ENCODE peak calls at places on chromosomes 1 and 21, in four cellular contexts. L is tibial nerve, G is heart right ventricle, P is heart left ventricle. M is an unnamed sample.

GRCh38 chr1:11253226-11253625 is 9.1 kb downstream of the MTOR start:
- DNase-seq in L (no peak), G (no peak), P (no peak), M (no peak)

GRCh38 chr1:190452272-190452848 is 25.3 kb downstream of the BRINP3 start:
- DNase-seq in L (no peak), G (no peak), P (no peak), M (no peak)

GRCh38 chr21:17576080-17576835 is 36.4 kb downstream of the BTG3 start:
- DNase-seq in L (no peak), G (no peak), P (no peak), M (no peak)

GRCh38 chr21:36079010-36079649 is 9.3 kb downstream of the CBR1 start:
- DNase-seq in L (peak), G (no peak), P (no peak), M (no peak)

GRCh38 chr1:184664042-184664659 is 90.5 kb downstream of the EDEM3 start:
- DNase-seq in L (peak), G (peak), P (peak), M (peak)

GRCh38 chr21:40049959-40050290 is 182.7 kb downstream of the PCP4 start:
- DNase-seq in L (no peak), G (no peak), P (no peak), M (no peak)

GRCh38 chr1:221611930-221612777 is 129.7 kb downstream of the DUSP10 start:
- DNase-seq in L (peak), G (peak), P (peak), M (peak)

GRCh38 chr1:10897981-10898728 is 101.7 kb upstream of the CASZ1 start:
- DNase-seq in L (no peak), G (no peak), P (peak), M (no peak)

GRCh38 chr1:15453773-15454172 is 2.8 kb upstream of the CELA2A start:
- DNase-seq in L (no peak), G (no peak), P (no peak), M (no peak)

GRCh38 chr1:215992620-215993019 is 425.5 kb downstream of the KCTD3 start:
- DNase-seq in L (no peak), G (no peak), P (no peak), M (no peak)

GRCh38 chr1:23484253-23485001 is 448 bp upstream of the ASAP3 start:
- DNase-seq in L (peak), G (peak), P (peak), M (peak)

GRCh38 chr21:37237764-37238163 is 29.4 kb downstream of the VPS26C start:
- DNase-seq in L (no peak), G (no peak), P (no peak), M (no peak)

GRCh38 chr1:170732262-170732595 is 68.3 kb downstream of the PRRX1 start:
- DNase-seq in L (no peak), G (no peak), P (no peak), M (no peak)

GRCh38 chr1:35192056-35192852 is 691 bp downstream of the SFPQ start:
- DNase-seq in L (peak), G (peak), P (peak), M (peak)

GRCh38 chr21:36021251-36021837 is 39.0 kb downstream of the SETD4 start:
- DNase-seq in L (no peak), G (no peak), P (no peak), M (no peak)

GRCh38 chr1:212232020-212232570 is 53.1 kb upstream of the PPP2R5A start:
- DNase-seq in L (no peak), G (no peak), P (no peak), M (no peak)

GRCh38 chr1:96580920-96581319 is 140.7 kb upstream of the PTBP2 start:
- DNase-seq in L (no peak), G (no peak), P (no peak), M (no peak)

GRCh38 chr1:208036918-208037567 is 126.1 kb upstream of the CD34 start:
- DNase-seq in L (no peak), G (no peak), P (no peak), M (no peak)

GRCh38 chr1:18109756-18110597 is 2.4 kb downstream of the IGSF21 start:
- DNase-seq in L (peak), G (peak), P (peak), M (peak)

GRCh38 chr1:209985002-209985401 is 47.0 kb downstream of the SYT14 start:
- DNase-seq in L (no peak), G (no peak), P (no peak), M (no peak)

GRCh38 chr1:92479587-92479986 is 7.1 kb downstream of the GFI1 start:
- DNase-seq in L (no peak), G (no peak), P (no peak), M (no peak)

GRCh38 chr1:189269011-189269410 is 1208.7 kb downstream of the BRINP3 start:
- DNase-seq in L (no peak), G (no peak), P (no peak), M (no peak)

GRCh38 chr1:197917813-197918646 is 858 bp downstream of the LHX9 start:
- DNase-seq in L (no peak), G (no peak), P (no peak), M (no peak)

GRCh38 chr1:25641931-25642611 is 25.5 kb downstream of the MAN1C1 start:
- DNase-seq in L (peak), G (no peak), P (no peak), M (peak)

GRCh38 chr1:27536004-27536757 is 46.2 kb upstream of the WASF2 start:
- DNase-seq in L (no peak), G (no peak), P (no peak), M (no peak)

GRCh38 chr1:203807211-203807610 is 11.8 kb downstream of the ZBED6 start:
- DNase-seq in L (no peak), G (no peak), P (no peak), M (peak)
- TF ChIP-seq CTCF in L (no peak), G (no peak), P (no peak), M (no peak)

DNA sequence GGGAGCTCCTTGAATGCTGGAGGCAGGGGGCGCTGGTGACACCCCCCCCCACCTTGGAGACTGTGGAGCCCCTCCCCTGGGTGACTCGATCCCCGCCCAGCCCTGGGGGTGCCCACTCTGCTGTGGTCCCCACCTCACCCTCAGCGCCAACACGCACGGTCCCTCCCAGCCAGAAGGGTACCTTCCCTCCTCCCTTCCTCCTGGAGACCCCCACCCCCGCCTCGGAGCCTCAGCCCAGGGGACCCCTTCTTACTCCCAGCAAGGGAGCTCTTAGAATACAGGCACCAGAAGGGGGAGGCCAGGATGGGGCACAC is 5.6 kb downstream of the PLEKHG5 start:
- DNase-seq in L (no peak), G (no peak), P (no peak), M (no peak)
- TF ChIP-seq CTCF in L (no peak), G (no peak), P (no peak), M (no peak)

GRCh38 chr1:203055166-203055799 is 29.0 kb downstream of the PPFIA4 start:
- DNase-seq in L (no peak), G (no peak), P (no peak), M (no peak)

GRCh38 chr1:203055983-203056382 is 29.7 kb downstream of the PPFIA4 start:
- DNase-seq in L (no peak), G (no peak), P (no peak), M (no peak)

GRCh38 chr1:203057831-203058673 is 27.8 kb downstream of the MYOG start:
- DNase-seq in L (no peak), G (no peak), P (no peak), M (no peak)

GRCh38 chr1:203058674-203058931 is 27.2 kb downstream of the MYOG start:
- DNase-seq in L (no peak), G (no peak), P (no peak), M (no peak)

DNA sequence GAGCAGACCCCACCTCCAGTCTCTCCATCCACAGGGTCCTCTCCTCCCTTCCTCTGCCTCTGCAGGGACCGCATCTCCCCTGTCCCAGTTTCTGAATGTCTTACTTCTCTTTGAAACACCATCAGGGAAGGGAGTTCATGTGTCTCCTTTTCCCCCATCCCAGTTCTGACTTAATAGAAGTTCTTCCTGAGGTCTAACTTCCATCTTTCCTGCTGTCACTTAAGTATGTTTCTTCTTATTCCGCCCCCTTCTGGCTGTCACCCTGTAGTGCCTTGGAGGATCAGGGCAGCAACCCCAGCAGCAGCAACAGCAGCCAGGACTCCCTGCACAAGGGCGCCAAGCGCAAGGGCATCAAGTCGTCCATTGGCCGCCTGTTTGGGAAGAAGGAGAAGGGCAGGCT is 29.3 kb downstream of the MYOG start:
- DNase-seq in L (no peak), G (no peak), P (no peak), M (no peak)
- TF ChIP-seq CTCF in L (no peak), G (no peak), P (no peak), M (no peak)

DNA sequence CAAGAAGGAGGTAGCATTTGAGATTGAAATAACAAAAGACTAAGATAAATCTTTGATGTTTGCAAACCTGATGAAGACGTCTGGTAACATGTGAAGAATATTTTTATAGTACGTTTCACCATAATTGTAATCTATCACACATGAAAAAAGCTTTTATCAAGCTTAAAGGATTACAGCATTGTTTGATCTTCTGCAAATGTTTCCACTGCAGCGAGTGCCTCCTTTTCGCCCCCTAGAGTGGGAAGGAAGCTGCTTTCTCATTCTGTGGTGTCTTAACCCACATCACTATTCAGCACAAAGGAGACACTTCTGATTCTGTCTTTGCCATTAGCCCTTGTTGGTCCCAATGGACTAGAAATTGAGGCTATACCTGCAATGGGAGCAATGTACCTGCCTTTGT is 46.0 kb upstream of the IL12RB2 start:
- DNase-seq in L (no peak), G (no peak), P (no peak), M (no peak)
- TF ChIP-seq CTCF in L (no peak), G (no peak), P (no peak), M (no peak)

GRCh38 chr1:43156026-43156425 is 16.1 kb downstream of the EBNA1BP2 start:
- DNase-seq in L (no peak), G (no peak), P (no peak), M (no peak)

GRCh38 chr1:43149889-43150288 is 22.2 kb downstream of the EBNA1BP2 start:
- DNase-seq in L (no peak), G (no peak), P (no peak), M (no peak)

GRCh38 chr1:43147625-43148319 is 24.3 kb downstream of the EBNA1BP2 start:
- DNase-seq in L (peak), G (peak), P (peak), M (peak)

GRCh38 chr1:43152866-43153265 is 19.2 kb downstream of the EBNA1BP2 start:
- DNase-seq in L (no peak), G (no peak), P (no peak), M (no peak)

GRCh38 chr1:43153443-43153842 is 18.6 kb downstream of the EBNA1BP2 start:
- DNase-seq in L (no peak), G (no peak), P (no peak), M (no peak)
- TF ChIP-seq CTCF in L (no peak), G (no peak), P (no peak), M (no peak)

DNA sequence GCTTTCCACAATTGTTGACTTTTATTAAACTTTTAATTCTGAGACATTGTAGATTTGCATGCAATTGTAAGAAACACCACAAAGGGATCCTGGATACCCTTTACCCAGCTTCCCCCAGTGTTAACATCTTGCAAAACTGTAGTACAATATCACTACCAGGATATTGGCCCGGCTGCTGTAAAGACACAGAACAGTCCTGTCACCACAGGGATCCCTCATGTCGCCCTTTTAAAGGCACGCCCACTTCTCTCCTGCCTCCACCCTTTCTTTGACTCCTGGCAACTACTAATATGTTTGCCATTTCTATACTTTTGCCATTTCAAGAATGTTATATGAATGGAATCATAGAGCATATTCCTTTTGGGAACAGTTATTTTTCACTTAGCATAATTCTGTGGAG is 37.0 kb downstream of the NAV1 start:
- DNase-seq in L (no peak), G (no peak), P (no peak), M (no peak)
- TF ChIP-seq CTCF in L (no peak), G (no peak), P (no peak), M (no peak)